ENCODE peak calls at places on chromosomes 16 and 17, in ten cellular contexts. F, H, E, C, K, R, Y, S, L and I are unnamed samples.
A peak's percentile ranks its signal among the peaks of the same experiment; 100 is the strongest.

GRCh38 chr16:2686912-2687507 is 4.7 kb downstream of the KCTD5 start:
- DNase-seq in Y (peak; percentile 45), K (no peak), L (no peak), S (no peak), H (peak; percentile 25), C (no peak), R (no peak), E (no peak), F (no peak), I (no peak)

GRCh38 chr17:77151236-77151635 is 10.5 kb downstream of the SEC14L1 start:
- DNase-seq in L (no peak), K (no peak), E (no peak), H (no peak), R (no peak), F (no peak), S (no peak), C (no peak), Y (no peak), I (no peak)

GRCh38 chr16:59758848-59759247 is 1024.7 kb upstream of the GOT2 start:
- DNase-seq in H (no peak), E (no peak), R (no peak), S (no peak), C (no peak), F (no peak), K (no peak), L (no peak), Y (no peak), I (no peak)

GRCh38 chr16:46894011-46894672 is 10.0 kb downstream of the GPT2 start:
- DNase-seq in H (peak; percentile 78), L (no peak), F (no peak), E (no peak), K (no peak), S (no peak), C (no peak), R (no peak), Y (no peak), I (no peak)

GRCh38 chr17:73228748-73229236 is 32.9 kb downstream of the CPSF4L start:
- DNase-seq in F (peak; percentile 29), L (peak; percentile 69), Y (peak; percentile 68), C (no peak), K (no peak), S (no peak), E (peak; percentile 9), R (no peak), H (peak; percentile 35), I (peak; percentile 60)

GRCh38 chr17:67557921-67558320 is 159.8 kb upstream of the NOL11 start:
- DNase-seq in Y (no peak), K (no peak), E (no peak), H (no peak), F (no peak), S (no peak), C (no peak), R (no peak), L (no peak), I (peak; percentile 55)

GRCh38 chr16:30958164-30959083 is 870 bp downstream of the SETD1A start:
- DNase-seq in R (peak; percentile 57), C (peak; percentile 32), F (peak; percentile 74), K (no peak), L (no peak), H (peak; percentile 76), E (no peak), S (no peak), Y (no peak), I (no peak)

GRCh38 chr16:11014159-11014558 is 69.8 kb downstream of the CLEC16A start:
- DNase-seq in E (no peak), Y (no peak), F (no peak), H (no peak), C (no peak), L (peak; percentile 78), K (no peak), R (no peak), S (no peak), I (no peak)

GRCh38 chr16:24838554-24839266 is 7.1 kb upstream of the SLC5A11 start:
- DNase-seq in H (peak; percentile 58), K (no peak), Y (peak; percentile 16), F (no peak), L (no peak), R (no peak), E (no peak), S (no peak), C (no peak), I (peak; percentile 36)

GRCh38 chr16:84391151-84391873 is 23.0 kb downstream of the ATP2C2 start:
- DNase-seq in C (no peak), E (no peak), S (no peak), L (no peak), Y (no peak), H (peak; percentile 34), K (no peak), F (no peak), R (no peak), I (no peak)

GRCh38 chr16:89114159-89114981 is 20.7 kb downstream of the ACSF3 start:
- DNase-seq in R (peak; percentile 25), F (no peak), H (no peak), L (no peak), K (peak; percentile 36), Y (no peak), C (no peak), S (no peak), E (no peak), I (no peak)

GRCh38 chr17:68580236-68580903 is 20.8 kb downstream of the FAM20A start:
- DNase-seq in C (no peak), S (no peak), F (no peak), K (no peak), L (no peak), R (no peak), Y (no peak), H (no peak), E (no peak), I (peak; percentile 88)

GRCh38 chr17:40306395-40306794 is 2.6 kb upstream of the RARA start:
- DNase-seq in H (no peak), F (no peak), E (no peak), Y (no peak), R (no peak), K (no peak), S (no peak), L (no peak), C (no peak), I (no peak)

GRCh38 chr17:82241183-82241925 is 12.5 kb downstream of the SLC16A3 start:
- DNase-seq in E (peak; percentile 23), H (peak; percentile 57), S (no peak), K (no peak), F (no peak), Y (peak; percentile 63), C (no peak), L (no peak), R (no peak), I (no peak)

GRCh38 chr17:27633312-27634025 is 2.5 kb downstream of the LGALS9 start:
- DNase-seq in F (no peak), R (no peak), S (no peak), E (no peak), L (no peak), H (peak; percentile 13), C (no peak), Y (peak; percentile 52), K (no peak), I (no peak)

GRCh38 chr17:36869856-36870617 is 67.2 kb upstream of the LHX1 start:
- DNase-seq in F (no peak), L (no peak), C (no peak), Y (no peak), S (no peak), H (no peak), K (no peak), E (no peak), R (no peak), I (no peak)

GRCh38 chr17:66185842-66186241 is 6.1 kb downstream of the CEP112 start:
- DNase-seq in K (no peak), F (peak; percentile 44), L (no peak), Y (no peak), S (no peak), E (no peak), C (no peak), H (no peak), R (no peak), I (no peak)

GRCh38 chr16:50581830-50582229 is 33.6 kb downstream of the NKD1 start:
- DNase-seq in K (no peak), E (no peak), C (no peak), S (no peak), F (no peak), L (no peak), H (peak; percentile 9), R (no peak), Y (no peak), I (no peak)

GRCh38 chr17:935485-935884 is 44.1 kb downstream of the NXN start:
- DNase-seq in C (no peak), L (no peak), K (no peak), F (no peak), S (no peak), E (no peak), H (no peak), Y (no peak), R (no peak), I (no peak)

GRCh38 chr17:76642994-76643393 is 563 bp downstream of the ST6GALNAC1 start:
- DNase-seq in L (no peak), E (no peak), Y (no peak), K (no peak), S (no peak), R (no peak), H (no peak), F (no peak), C (no peak), I (no peak)

GRCh38 chr17:15185625-15185991 is 79.5 kb downstream of the PMP22 start:
- DNase-seq in E (no peak), F (no peak), C (no peak), H (no peak), R (no peak), K (no peak), Y (peak; percentile 5), S (no peak), L (no peak), I (peak; percentile 62)

GRCh38 chr17:68248886-68249872 is 1.3 kb downstream of the AMZ2 start:
- DNase-seq in H (no peak), S (no peak), C (no peak), R (peak; percentile 19), F (no peak), E (no peak), Y (no peak), L (no peak), K (peak; percentile 27), I (no peak)

GRCh38 chr17:82287849-82288601 is 14.5 kb upstream of the CSNK1D start:
- DNase-seq in Y (peak; percentile 97), E (no peak), S (no peak), K (no peak), C (peak; percentile 14), H (no peak), L (peak; percentile 48), R (no peak), F (no peak), I (no peak)

GRCh38 chr17:4497101-4497824 is 1.4 kb upstream of the SPNS2 start:
- DNase-seq in S (no peak), C (no peak), H (no peak), F (no peak), E (no peak), Y (no peak), K (no peak), R (no peak), L (no peak), I (no peak)

GRCh38 chr16:11163761-11164261 is 92.2 kb downstream of the SOCS1 start:
- DNase-seq in L (no peak), K (no peak), S (no peak), C (no peak), H (no peak), R (no peak), E (no peak), F (no peak), Y (no peak), I (no peak)

GRCh38 chr17:59492091-59492451 is 73.3 kb upstream of the DHX40 start:
- DNase-seq in F (no peak), Y (no peak), H (no peak), S (no peak), E (no peak), C (no peak), R (no peak), L (no peak), K (no peak), I (no peak)

GRCh38 chr16:85276258-85276657 is 164.0 kb upstream of the CIBAR2 start:
- DNase-seq in R (no peak), K (no peak), H (no peak), L (no peak), F (no peak), Y (no peak), E (no peak), S (no peak), C (no peak), I (no peak)

GRCh38 chr16:47198180-47198575 is 54.4 kb upstream of the NETO2 start:
- DNase-seq in K (no peak), F (no peak), S (no peak), L (no peak), R (no peak), Y (no peak), C (no peak), E (no peak), H (no peak), I (no peak)